ENCODE peak calls at places on chromosomes 3 and 15, in six cellular contexts. M is adrenal gland; Y is hippocampal formation; J is stomach; E is stimulated activated CD8-positive, alpha-beta memory T cell treated with anti-CD3 and anti-CD28 coated beads, Interleukin-7, amount 100 ng/mL, for 1 hour; F is activated T-cell treated with anti-CD3 and anti-CD28 coated beads for 24 hours. C is an unnamed sample.

GRCh38 chr15:31871887-31872281 is 158.4 kb upstream of the CHRNA7 start:
- DNase-seq in M (no peak), Y (no peak), J (no peak), E (no peak), F (no peak), C (no peak)

GRCh38 chr3:179348325-179349013 is 960 bp downstream of the MFN1 start:
- DNase-seq in M (no peak), Y (no peak), J (no peak), E (no peak), F (no peak), C (no peak)

GRCh38 chr15:38721549-38721948 is 156.9 kb upstream of the RASGRP1 start:
- DNase-seq in M (no peak), Y (no peak), J (no peak), E (no peak), F (no peak), C (no peak)

GRCh38 chr3:45084820-45085816 is 59.0 kb downstream of the CLEC3B start:
- DNase-seq in M (no peak), Y (no peak), J (no peak), E (no peak), F (no peak), C (no peak)

GRCh38 chr3:41612853-41613252 is 349.1 kb downstream of the ULK4 start:
- DNase-seq in M (no peak), Y (no peak), J (no peak), E (no peak), F (no peak), C (no peak)

GRCh38 chr15:80615783-80616391 is 79.2 kb upstream of the ABHD17C start:
- DNase-seq in M (peak), Y (no peak), J (peak), E (no peak), F (no peak), C (no peak)

GRCh38 chr3:150286390-150287147 is 121.5 kb upstream of the TSC22D2 start:
- DNase-seq in M (no peak), Y (no peak), J (no peak), E (no peak), F (no peak), C (peak)

GRCh38 chr3:64220161-64220560 is 5.1 kb downstream of the PRICKLE2 start:
- DNase-seq in M (no peak), Y (no peak), J (no peak), E (no peak), F (no peak), C (no peak)

GRCh38 chr15:29538110-29538509 is 268.5 kb upstream of the NSMCE3 start:
- DNase-seq in M (no peak), Y (no peak), J (no peak), E (no peak), F (no peak), C (no peak)

GRCh38 chr3:87287025-87287424 is 10.6 kb upstream of the POU1F1 start:
- DNase-seq in M (no peak), Y (no peak), J (no peak), E (no peak), F (no peak), C (no peak)

GRCh38 chr15:57422113-57422754 is 45.9 kb downstream of the CGNL1 start:
- DNase-seq in M (no peak), Y (no peak), J (no peak), E (no peak), F (no peak), C (no peak)

GRCh38 chr15:66772967-66773873 is 71.2 kb downstream of the SMAD6 start:
- DNase-seq in M (no peak), Y (no peak), J (peak), E (no peak), F (no peak), C (no peak)

GRCh38 chr15:82228750-82229149 is 33.8 kb downstream of the EFL1 start:
- DNase-seq in M (no peak), Y (no peak), J (no peak), E (no peak), F (no peak), C (no peak)

GRCh38 chr3:125050486-125051172 is 5.2 kb downstream of the HEG1 start:
- DNase-seq in M (no peak), Y (no peak), J (no peak), E (no peak), F (no peak), C (no peak)

GRCh38 chr3:126147147-126147931 is 33.0 kb downstream of the ALDH1L1 start:
- DNase-seq in M (no peak), Y (no peak), J (no peak), E (no peak), F (no peak), C (no peak)

GRCh38 chr3:172157566-172158258 is 118.3 kb downstream of the FNDC3B start:
- DNase-seq in M (no peak), Y (no peak), J (no peak), E (no peak), F (no peak), C (no peak)

GRCh38 chr15:38588672-38589071 is 24.1 kb upstream of the RASGRP1 start:
- DNase-seq in M (no peak), Y (no peak), J (no peak), E (no peak), F (no peak), C (no peak)

GRCh38 chr3:115876860-115877646 is 253.7 kb downstream of the GAP43 start:
- DNase-seq in M (no peak), Y (no peak), J (no peak), E (no peak), F (no peak), C (no peak)

C was measured in activated CD8-positive, alpha-beta memory T cell treated with anti-CD3 and anti-CD28 coated beads, Interleukin-2, amount 50 U/mL, for 4 hours.